ENCODE peak calls at places on chromosomes 2 and 18, in five cellular contexts. U, F, T, N and L are unnamed samples.
A peak's percentile ranks its signal among the peaks of the same experiment; 100 is the strongest.

GRCh38 chr2:215269397-215270117 is 42.3 kb upstream of the ATIC start:
- DNase-seq in T (peak; percentile 54), N (peak; percentile 32), U (no peak), F (peak; percentile 46), L (peak; percentile 75)

GRCh38 chr18:58960946-58961722 is 96.5 kb downstream of the ZNF532 start:
- DNase-seq in U (peak; percentile 66), T (no peak), N (no peak), F (no peak), L (no peak)

GRCh38 chr2:120993661-120994060 is 258.0 kb downstream of the GLI2 start:
- DNase-seq in U (no peak), N (no peak), F (no peak), T (no peak), L (no peak)

GRCh38 chr2:41722668-41723369 is 325.0 kb upstream of the PKDCC start:
- DNase-seq in N (no peak), T (no peak), U (no peak), F (peak; percentile 59), L (no peak)

GRCh38 chr2:224347181-224348051 is 54.5 kb downstream of the FAM124B start:
- DNase-seq in T (no peak), U (no peak), N (no peak), F (no peak), L (no peak)

GRCh38 chr2:111190816-111191540 is 70.3 kb downstream of the BCL2L11 start:
- DNase-seq in U (no peak), F (no peak), N (no peak), T (no peak), L (no peak)

GRCh38 chr2:24643051-24643450 is 150.1 kb downstream of the PTRHD1 start:
- DNase-seq in F (no peak), N (no peak), T (no peak), U (no peak), L (no peak)

GRCh38 chr2:216350214-216350789 is 22.0 kb downstream of the MARCHF4 start:
- DNase-seq in N (no peak), U (no peak), F (peak; percentile 68), T (no peak), L (no peak)

GRCh38 chr2:33033524-33034150 is 86.9 kb downstream of the LTBP1 start:
- DNase-seq in F (peak; percentile 49), N (no peak), T (no peak), U (no peak), L (no peak)

GRCh38 chr2:33038799-33039198 is 92.0 kb downstream of the LTBP1 start:
- DNase-seq in F (no peak), U (no peak), N (no peak), T (no peak), L (no peak)

GRCh38 chr2:33038230-33038629 is 91.5 kb downstream of the LTBP1 start:
- DNase-seq in T (no peak), N (no peak), F (no peak), U (no peak), L (no peak)

GRCh38 chr2:33032245-33032644 is 85.5 kb downstream of the LTBP1 start:
- DNase-seq in T (no peak), N (no peak), F (no peak), U (no peak), L (no peak)

DNA sequence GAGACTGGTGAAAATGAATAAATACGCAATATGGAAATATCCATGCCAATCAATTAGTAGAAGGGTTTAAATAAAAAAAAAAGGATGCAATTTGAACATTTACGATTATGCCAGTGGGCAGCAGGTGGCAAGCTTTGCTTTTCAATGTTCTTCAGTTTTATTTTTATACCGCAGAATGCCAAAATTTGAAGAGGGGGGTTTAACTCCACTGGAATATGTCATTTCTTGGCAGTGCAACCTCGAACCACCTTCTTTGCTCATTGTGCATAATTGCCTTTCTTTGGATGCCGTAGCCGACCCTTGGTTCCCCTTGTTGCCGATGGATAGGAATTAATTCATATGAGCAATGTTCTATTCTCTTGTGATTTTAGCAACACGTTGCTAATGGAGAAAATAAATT is 88.0 kb downstream of the LTBP1 start:
- DNase-seq in T (no peak), F (peak; percentile 32), N (no peak), U (no peak), L (no peak)
- TF ChIP-seq CTCF in T (no peak), F (peak; percentile 43), N (peak; percentile 46), U (peak; percentile 57), L (no peak)

GRCh38 chr18:10482363-10482984 is 28.0 kb downstream of the APCDD1 start:
- DNase-seq in T (no peak), F (no peak), U (no peak), N (no peak), L (no peak)
- TF ChIP-seq CTCF in T (no peak), F (no peak), U (no peak), N (no peak), L (no peak)

GRCh38 chr18:74497308-74497640 is 1.1 kb downstream of the CNDP2 start:
- DNase-seq in U (peak; percentile 11), T (no peak), F (no peak), N (no peak), L (no peak)

GRCh38 chr18:74494514-74494913 is 1.6 kb upstream of the CNDP2 start:
- DNase-seq in T (no peak), U (no peak), N (no peak), F (no peak), L (no peak)

GRCh38 chr18:74496508-74497307 is 545 bp downstream of the CNDP2 start:
- DNase-seq in N (no peak), F (peak; percentile 43), T (peak; percentile 59), U (peak; percentile 73), L (peak; percentile 53)

GRCh38 chr18:74497778-74498177 is 1.6 kb downstream of the CNDP2 start:
- DNase-seq in N (no peak), F (peak; percentile 32), T (no peak), U (peak; percentile 9), L (no peak)

DNA sequence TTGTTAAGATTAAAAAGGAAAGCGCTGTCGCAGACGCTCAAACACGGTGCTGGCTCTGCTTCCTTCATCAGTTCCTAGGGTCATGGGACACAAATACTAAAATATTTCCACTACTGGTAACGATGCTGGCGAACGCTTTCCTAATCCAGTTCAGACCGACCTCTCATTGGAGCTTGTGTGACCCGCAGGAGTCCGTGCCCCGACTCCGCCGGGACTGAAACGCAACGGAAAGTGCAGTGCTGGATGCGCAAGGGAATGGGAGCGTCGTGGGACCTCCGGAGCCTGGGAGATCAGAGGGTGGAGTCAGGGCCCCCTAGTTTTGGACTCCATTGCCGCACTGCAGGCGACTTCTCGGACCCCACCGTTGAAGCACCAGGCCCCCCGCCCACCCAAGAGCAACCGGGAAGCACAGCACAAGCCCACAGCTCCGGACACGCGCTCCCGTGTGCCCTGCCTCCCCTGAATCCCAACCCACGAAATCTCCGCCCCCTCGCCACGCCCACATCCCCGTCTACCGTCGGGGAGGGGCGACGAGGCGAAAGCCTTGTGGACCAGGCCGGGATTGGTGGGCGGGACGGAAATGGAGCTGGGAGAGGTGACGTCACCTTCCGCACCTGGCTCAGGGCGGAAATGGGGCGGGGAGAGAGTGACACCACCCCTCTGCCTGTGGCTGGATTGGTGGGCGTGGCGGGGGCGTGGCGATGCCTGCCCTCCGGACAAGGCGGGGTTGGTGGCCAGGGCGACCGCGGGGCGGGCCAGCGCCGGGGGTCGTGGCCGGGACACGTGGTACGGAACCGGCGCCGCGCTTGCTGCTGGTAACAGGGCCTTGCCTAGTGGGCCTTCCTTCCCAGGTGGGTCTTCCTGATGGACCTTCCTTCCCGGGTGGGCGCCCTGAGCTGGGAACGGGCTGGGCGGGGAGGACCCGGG is at the start of gene CNDP2:
- DNase-seq in U (peak; percentile 100), T (peak; percentile 100), F (peak; percentile 98), N (peak; percentile 92), L (peak; percentile 99)
- TF ChIP-seq CTCF in U (no peak), T (no peak), F (no peak), N (no peak), L (no peak)

GRCh38 chr2:3805120-3805519 is 101.7 kb downstream of the DCDC2C start:
- DNase-seq in U (no peak), N (no peak), T (no peak), F (no peak), L (peak; percentile 49)
- TF ChIP-seq CTCF in U (no peak), N (no peak), T (no peak), F (peak; percentile 3), L (peak; percentile 66)